ENCODE peak calls at places on chromosomes 3 and 15, in five cellular contexts. H is A549, J is K562, R is H1, D is HepG2. L is an unnamed sample.

GRCh38 chr15:56969265-56969895 is 50.9 kb downstream of the TCF12 start:
- DNase-seq in H (no peak), J (no peak), R (no peak), D (no peak), L (no peak)

GRCh38 chr3:148723591-148723990 is 25.9 kb downstream of the AGTR1 start:
- DNase-seq in H (peak; percentile 14), J (no peak), R (no peak), D (peak; percentile 12), L (no peak)

GRCh38 chr15:65421360-65422215 is 1.2 kb downstream of the IGDCC4 start:
- DNase-seq in H (no peak), J (peak; percentile 63), R (peak; percentile 90), D (no peak), L (no peak)

GRCh38 chr15:50798684-50799083 is 33.2 kb upstream of the SPPL2A start:
- DNase-seq in H (no peak), J (peak; percentile 31), R (no peak), D (no peak), L (no peak)

GRCh38 chr3:24616138-24616829 is 121.6 kb upstream of the THRB start:
- DNase-seq in H (no peak), J (no peak), R (no peak), D (no peak), L (no peak)

GRCh38 chr15:62492900-62493299 is 327.8 kb upstream of the C2CD4B start:
- DNase-seq in H (no peak), J (no peak), R (no peak), D (no peak), L (no peak)

GRCh38 chr3:140167600-140168281 is 232.8 kb downstream of the CLSTN2 start:
- DNase-seq in H (no peak), J (no peak), R (no peak), D (no peak), L (no peak)

GRCh38 chr15:89647191-89647851 is 7.9 kb downstream of the KIF7 start:
- DNase-seq in H (peak; percentile 94), J (peak; percentile 84), R (peak; percentile 99), D (peak; percentile 57), L (no peak)

GRCh38 chr15:44782516-44782915 is 46.2 kb downstream of the TRIM69 start:
- DNase-seq in H (no peak), J (no peak), R (no peak), D (no peak), L (no peak)

GRCh38 chr15:70039917-70040316 is 57.8 kb downstream of the TLE3 start:
- DNase-seq in H (no peak), J (no peak), R (no peak), D (no peak), L (no peak)

GRCh38 chr3:116135462-116135861 is 309.8 kb downstream of the LSAMP start:
- DNase-seq in H (no peak), J (no peak), R (no peak), D (no peak), L (no peak)

GRCh38 chr3:174010902-174011301 is 613.4 kb downstream of the NLGN1 start:
- DNase-seq in H (no peak), J (no peak), R (no peak), D (no peak), L (no peak)

GRCh38 chr3:38011111-38011510 is 18.3 kb downstream of the PLCD1 start:
- DNase-seq in H (no peak), J (peak; percentile 15), R (no peak), D (no peak), L (no peak)

GRCh38 chr3:31117854-31118253 is 223.4 kb upstream of the GADL1 start:
- DNase-seq in H (no peak), J (no peak), R (no peak), D (no peak), L (no peak)

GRCh38 chr3:17800232-17800631 is 57.8 kb upstream of the TBC1D5 start:
- DNase-seq in H (no peak), J (no peak), R (no peak), D (no peak), L (no peak)

GRCh38 chr3:46017720-46018119 is 9.6 kb downstream of the XCR1 start:
- DNase-seq in H (no peak), J (no peak), R (peak; percentile 13), D (no peak), L (no peak)

GRCh38 chr15:69164807-69165636 is 4.6 kb downstream of the GLCE start:
- DNase-seq in H (no peak), J (no peak), R (no peak), D (no peak), L (no peak)

GRCh38 chr3:170808041-170808440 is 62.0 kb downstream of the RPL22L1 start:
- DNase-seq in H (no peak), J (no peak), R (no peak), D (no peak), L (no peak)

GRCh38 chr3:114899186-114899931 is 247.7 kb downstream of the ZBTB20 start:
- DNase-seq in H (no peak), J (no peak), R (no peak), D (peak; percentile 83), L (no peak)

GRCh38 chr3:69103123-69103522 is 18.4 kb downstream of the ARL6IP5 start:
- DNase-seq in H (no peak), J (no peak), R (no peak), D (no peak), L (no peak)

GRCh38 chr3:34626699-34627098 is 828.3 kb downstream of the PDCD6IP start:
- DNase-seq in H (no peak), J (no peak), R (no peak), D (no peak), L (no peak)

GRCh38 chr3:169668081-169668956 is 4.8 kb upstream of the MECOM start:
- DNase-seq in H (no peak), J (no peak), R (peak; percentile 73), D (no peak), L (no peak)

GRCh38 chr15:95953032-95953431 is 377.5 kb upstream of the NR2F2 start:
- DNase-seq in H (no peak), J (peak; percentile 38), R (no peak), D (no peak), L (no peak)

GRCh38 chr3:184145120-184145524 is 10.0 kb downstream of the EIF2B5 start:
- DNase-seq in H (peak; percentile 53), J (peak; percentile 58), R (peak; percentile 62), D (peak; percentile 49), L (no peak)

GRCh38 chr3:4467522-4467867 is 426 bp upstream of the SUMF1 start:
- DNase-seq in H (no peak), J (no peak), R (no peak), D (no peak), L (no peak)

GRCh38 chr15:101499863-101500713 is 10.6 kb upstream of the PCSK6 start:
- DNase-seq in H (no peak), J (no peak), R (peak; percentile 28), D (no peak), L (peak; percentile 24)

GRCh38 chr3:19046440-19046839 is 101.9 kb upstream of the KCNH8 start:
- DNase-seq in H (no peak), J (no peak), R (no peak), D (no peak), L (no peak)

GRCh38 chr15:40743921-40744809 is 10.9 kb downstream of the RMDN3 start:
- DNase-seq in H (no peak), J (no peak), R (no peak), D (no peak), L (no peak)

GRCh38 chr3:11306815-11307589 is 34.8 kb downstream of the ATG7 start:
- DNase-seq in H (no peak), J (no peak), R (no peak), D (no peak), L (no peak)

GRCh38 chr3:6578526-6578925 is 282.4 kb upstream of the GRM7 start:
- DNase-seq in H (no peak), J (no peak), R (no peak), D (no peak), L (no peak)
- TF ChIP-seq USF2 in H (no peak), J (no peak), R (no peak), D (no peak), L (no peak)

GRCh38 chr3:58804914-58805313 is 138.3 kb upstream of the FAM3D start:
- DNase-seq in H (no peak), J (no peak), R (no peak), D (no peak), L (no peak)
- TF ChIP-seq USF2 in H (no peak), J (no peak), R (no peak), D (no peak), L (no peak)

GRCh38 chr3:42175841-42176240 is 84.7 kb downstream of the TRAK1 start:
- DNase-seq in H (no peak), J (no peak), R (no peak), D (no peak), L (no peak)
- TF ChIP-seq USF2 in H (no peak), J (no peak), R (no peak), D (no peak), L (no peak)

DNA sequence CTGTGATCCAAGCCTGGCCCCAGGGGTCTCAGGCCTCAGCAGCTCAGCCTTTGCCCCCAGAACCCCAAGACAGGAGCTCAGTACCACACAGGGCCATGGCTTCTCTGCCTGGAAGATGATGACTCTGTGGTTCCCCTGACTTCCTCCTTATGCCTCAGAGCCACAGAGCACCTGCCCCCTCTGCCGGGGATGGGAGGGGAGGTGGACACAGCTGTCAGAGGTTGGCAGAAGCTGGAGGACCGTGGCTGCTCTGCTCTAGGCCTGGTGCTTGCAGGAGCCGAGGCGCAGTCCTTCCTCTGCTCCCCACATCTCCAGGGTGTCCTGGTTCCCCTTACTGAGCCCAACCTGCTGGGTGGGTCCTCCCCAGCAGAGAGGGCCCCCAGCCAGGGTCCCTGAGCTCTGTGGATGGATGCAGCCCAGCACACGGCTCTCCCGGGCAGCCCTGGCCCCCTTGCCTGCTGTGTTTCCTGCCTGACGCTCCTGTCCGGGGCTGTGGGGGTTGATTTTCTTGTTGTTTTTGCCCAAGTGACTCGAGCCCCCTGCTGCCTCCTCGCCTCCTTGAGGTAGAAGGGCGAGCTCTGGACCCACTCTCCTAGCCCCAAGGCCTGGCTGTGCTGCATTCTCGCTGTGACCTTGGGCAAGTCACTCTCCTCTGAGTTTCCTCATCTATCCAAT is 36.6 kb downstream of the PSTPIP1 start:
- DNase-seq in H (no peak), J (no peak), R (peak; percentile 40), D (peak; percentile 49), L (no peak)
- TF ChIP-seq USF2 in H (no peak), J (no peak), R (no peak), D (no peak), L (no peak)

GRCh38 chr15:67747949-67748348 is 77.4 kb upstream of the SKOR1 start:
- DNase-seq in H (no peak), J (no peak), R (no peak), D (no peak), L (no peak)

GRCh38 chr15:67746022-67746421 is 79.3 kb upstream of the SKOR1 start:
- DNase-seq in H (no peak), J (no peak), R (no peak), D (no peak), L (no peak)

GRCh38 chr15:67745059-67745993 is 80.0 kb upstream of the SKOR1 start:
- DNase-seq in H (no peak), J (no peak), R (no peak), D (no peak), L (no peak)

GRCh38 chr15:67744331-67745058 is 80.8 kb upstream of the SKOR1 start:
- DNase-seq in H (no peak), J (no peak), R (no peak), D (no peak), L (no peak)

DNA sequence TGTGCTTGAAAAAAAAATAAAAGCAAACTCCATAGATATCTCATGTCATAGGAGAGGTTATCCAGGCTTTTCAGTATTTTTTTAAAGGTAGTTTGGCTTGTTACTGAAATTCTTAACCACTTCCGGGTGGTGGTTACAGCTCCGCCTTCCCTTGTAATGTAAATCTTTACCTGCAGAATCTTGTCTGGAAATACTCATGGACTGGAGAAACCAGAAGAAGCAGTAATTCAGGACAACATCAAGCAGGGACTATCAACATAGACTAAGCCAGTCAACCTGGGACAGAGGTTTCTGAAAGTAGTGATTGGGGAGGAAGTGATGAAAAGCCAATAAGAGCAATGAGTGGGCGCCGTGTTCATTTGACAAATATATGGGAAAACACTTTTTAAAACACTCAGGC is 78.9 kb upstream of the SKOR1 start:
- DNase-seq in H (no peak), J (no peak), R (no peak), D (no peak), L (no peak)
- TF ChIP-seq USF2 in H (no peak), J (no peak), R (no peak), D (no peak), L (no peak)